ENCODE peak calls at places on chromosomes 6 and 20, in five cellular contexts. W is spleen, I is lower lobe of right lung, H is PC-3, Y is colonic mucosa. F is an unnamed sample. For H3K4me1, the result is how much of the 10 kb centered on the place peaks cover.

GRCh38 chr6:104633125-104633524 is 226.6 kb downstream of the HACE1 start:
- DNase-seq in W (no peak), I (no peak), H (peak), Y (no peak), F (no peak)

GRCh38 chr6:137927777-137928218 is 60.7 kb downstream of the TNFAIP3 start:
- DNase-seq in W (peak), I (no peak), H (no peak), Y (peak), F (no peak)

GRCh38 chr6:134750669-134751068 is 199.2 kb downstream of the ALDH8A1 start:
- DNase-seq in W (no peak), I (no peak), H (no peak), Y (no peak), F (no peak)

GRCh38 chr6:108684809-108685329 is 124.2 kb downstream of the FOXO3 start:
- DNase-seq in W (no peak), I (peak), H (peak), Y (no peak), F (no peak)

GRCh38 chr20:59402697-59403096 is 102.3 kb downstream of the EDN3 start:
- DNase-seq in W (no peak), I (no peak), H (peak), Y (no peak), F (no peak)

GRCh38 chr20:62447143-62447869 is 20.0 kb upstream of the RBBP8NL start:
- DNase-seq in W (no peak), I (no peak), H (no peak), Y (no peak), F (no peak)

GRCh38 chr6:2855061-2855519 is 13.4 kb upstream of the SERPINB1 start:
- DNase-seq in W (no peak), I (no peak), H (no peak), Y (no peak), F (no peak)

GRCh38 chr20:33791959-33792597 is 19.1 kb upstream of the CHMP4B start:
- DNase-seq in W (peak), I (peak), H (peak), Y (peak), F (no peak)

GRCh38 chr20:9506964-9507369 is 7.4 kb upstream of the LAMP5 start:
- DNase-seq in W (no peak), I (no peak), H (no peak), Y (no peak), F (no peak)

GRCh38 chr6:25717856-25718740 is 36.4 kb upstream of the SLC17A4 start:
- DNase-seq in W (no peak), I (no peak), H (peak), Y (no peak), F (no peak)

GRCh38 chr6:163992701-163993100 is 578.2 kb downstream of the QKI start:
- DNase-seq in W (no peak), I (no peak), H (no peak), Y (no peak), F (peak)

GRCh38 chr20:57672164-57672563 is 37.7 kb downstream of the PMEPA1 start:
- DNase-seq in W (peak), I (peak), H (no peak), Y (no peak), F (no peak)

GRCh38 chr6:16043171-16044142 is 85.4 kb upstream of the MYLIP start:
- DNase-seq in W (no peak), I (no peak), H (no peak), Y (no peak), F (no peak)

GRCh38 chr6:127384007-127384406 is 40.6 kb upstream of the ECHDC1 start:
- DNase-seq in W (no peak), I (no peak), H (no peak), Y (no peak), F (no peak)

GRCh38 chr6:10518461-10519216 is 2.5 kb upstream of the GCNT2 start:
- DNase-seq in W (no peak), I (no peak), H (peak), Y (peak), F (no peak)

GRCh38 chr6:117496383-117496990 is 14.0 kb downstream of the DCBLD1 start:
- DNase-seq in W (no peak), I (no peak), H (peak), Y (no peak), F (no peak)

GRCh38 chr20:31665753-31666152 is 28.0 kb downstream of the COX4I2 start:
- DNase-seq in W (no peak), I (no peak), H (no peak), Y (no peak), F (no peak)
- H3K4me1 ChIP-seq in W (under half), I (half or more), H (under half), Y (under half), F (half or more)

GRCh38 chr20:35560105-35560511 is 18.2 kb downstream of the ERGIC3 start:
- DNase-seq in W (no peak), I (no peak), H (peak), Y (peak), F (no peak)

GRCh38 chr20:35562541-35563110 is 20.7 kb downstream of the ERGIC3 start:
- DNase-seq in W (no peak), I (no peak), H (no peak), Y (no peak), F (no peak)

GRCh38 chr20:35561268-35561667 is 19.4 kb downstream of the ERGIC3 start:
- DNase-seq in W (no peak), I (no peak), H (peak), Y (no peak), F (no peak)

GRCh38 chr20:35560541-35560940 is 18.7 kb downstream of the ERGIC3 start:
- DNase-seq in W (no peak), I (no peak), H (no peak), Y (no peak), F (no peak)

GRCh38 chr20:35561671-35562070 is 19.8 kb downstream of the ERGIC3 start:
- DNase-seq in W (no peak), I (no peak), H (no peak), Y (no peak), F (no peak)
- TF ChIP-seq CTCF in W (no peak), I (no peak), H (peak), Y (no peak), F (no peak)

DNA sequence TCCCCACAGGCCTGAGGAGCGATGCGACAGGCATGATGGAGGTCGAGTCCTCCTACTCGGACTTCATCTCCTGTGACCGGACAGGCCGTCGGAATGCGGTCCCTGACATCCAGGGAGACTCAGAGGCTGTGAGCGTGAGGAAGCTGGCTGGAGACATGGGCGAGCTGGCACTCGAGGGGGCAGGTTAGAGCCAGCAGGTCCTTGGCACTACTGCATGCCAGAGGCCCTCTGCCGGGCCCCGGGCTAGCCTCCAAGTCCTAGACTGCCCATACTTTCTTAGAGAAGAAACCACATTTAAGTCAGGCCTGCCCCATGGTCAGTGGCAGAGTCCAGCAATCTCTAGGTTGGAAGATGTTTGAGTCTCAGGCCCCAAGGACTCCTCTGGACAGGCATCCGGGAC is 32.1 kb downstream of the PKIG start:
- DNase-seq in W (peak), I (peak), H (no peak), Y (no peak), F (no peak)
- H3K27ac ChIP-seq in W (peak), I (peak), H (no peak), Y (no peak), F (peak)

DNA sequence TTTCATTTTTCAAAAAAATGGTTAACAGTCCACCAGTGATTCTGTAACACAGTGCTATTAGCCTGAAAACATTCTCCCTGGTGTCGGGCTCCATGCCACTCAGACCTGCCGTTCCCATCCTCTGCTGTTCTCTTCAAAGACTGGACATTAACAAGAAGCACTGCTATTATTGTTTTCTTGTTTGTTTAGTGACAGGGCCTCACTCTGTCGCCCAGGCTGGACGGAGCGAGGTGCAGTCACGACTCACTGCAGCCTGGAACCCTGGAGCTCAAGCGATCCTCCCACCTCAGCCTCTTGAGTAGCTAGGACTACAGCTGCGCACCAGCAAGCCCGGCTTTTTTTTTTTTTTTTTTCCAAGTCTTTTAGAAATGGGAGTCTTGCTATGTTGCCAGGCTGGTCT is 9.6 kb downstream of the RMND1 start:
- DNase-seq in W (no peak), I (no peak), H (no peak), Y (no peak), F (no peak)
- H3K4me1 ChIP-seq in W (under half), I (under half), H (under half), Y (under half), F (half or more)

GRCh38 chr6:43070028-43070632 is 6.0 kb upstream of the PTK7 start:
- DNase-seq in W (no peak), I (no peak), H (peak), Y (no peak), F (no peak)
- TF ChIP-seq CTCF in W (peak), I (peak), H (peak), Y (peak), F (peak)

GRCh38 chr20:38171301-38172010 is 6.4 kb upstream of the TGM2 start:
- DNase-seq in W (no peak), I (no peak), H (no peak), Y (no peak), F (no peak)

GRCh38 chr20:38172344-38172743 is 7.3 kb upstream of the TGM2 start:
- DNase-seq in W (no peak), I (no peak), H (peak), Y (no peak), F (no peak)

GRCh38 chr20:38170219-38170902 is 5.3 kb upstream of the TGM2 start:
- DNase-seq in W (no peak), I (no peak), H (no peak), Y (no peak), F (no peak)

GRCh38 chr20:38169636-38170035 is 4.6 kb upstream of the TGM2 start:
- DNase-seq in W (no peak), I (no peak), H (no peak), Y (no peak), F (no peak)

GRCh38 chr20:38170914-38171300 is 5.8 kb upstream of the TGM2 start:
- DNase-seq in W (no peak), I (no peak), H (no peak), Y (no peak), F (no peak)
- H3K27ac ChIP-seq in W (peak), I (peak), H (peak), Y (no peak), F (peak)

GRCh38 chr20:5606347-5606746 is 143.9 kb upstream of the SHLD1 start:
- DNase-seq in W (no peak), I (no peak), H (no peak), Y (no peak), F (peak)

GRCh38 chr20:5596401-5597193 is 153.6 kb upstream of the SHLD1 start:
- DNase-seq in W (no peak), I (no peak), H (no peak), Y (no peak), F (no peak)

GRCh38 chr20:5608104-5608447 is 142.1 kb upstream of the SHLD1 start:
- DNase-seq in W (no peak), I (no peak), H (no peak), Y (peak), F (peak)

GRCh38 chr20:5600982-5601381 is 149.2 kb upstream of the SHLD1 start:
- DNase-seq in W (no peak), I (no peak), H (no peak), Y (no peak), F (peak)

GRCh38 chr20:5602346-5602745 is 147.9 kb upstream of the SHLD1 start:
- DNase-seq in W (no peak), I (no peak), H (no peak), Y (no peak), F (no peak)
- H3K4me1 ChIP-seq in W (under half), I (half or more), H (under half), Y (under half), F (half or more)

F was measured in esophagus muscularis mucosa.